ENCODE peak calls at places on chromosome 14, in ten cellular contexts. B is prostate gland, E is HCT116, C is A549, L is IMR-90, W is adrenal gland, K is right lobe of liver, Z is HepG2, J is ovary, H is thyroid gland. R is an unnamed sample.
A peak's percentile ranks its signal among the peaks of the same experiment; 100 is the strongest.

GRCh38 chr14:100401031-100401692 is 78.0 kb downstream of the SLC25A47 start:
- DNase-seq in K (no peak), E (no peak), J (no peak), H (no peak), W (no peak), B (no peak), L (no peak), C (no peak), Z (no peak), R (no peak)

GRCh38 chr14:31510222-31510621 is 22.4 kb upstream of the GPR33 start:
- DNase-seq in C (peak; percentile 33), K (no peak), E (peak; percentile 27), J (no peak), B (no peak), Z (peak; percentile 48), W (no peak), L (peak; percentile 10), H (no peak), R (no peak)

GRCh38 chr14:36402867-36403266 is 82.4 kb upstream of the MBIP start:
- DNase-seq in W (no peak), C (no peak), H (no peak), Z (no peak), L (no peak), K (no peak), E (no peak), J (no peak), B (no peak), R (no peak)

GRCh38 chr14:100376751-100377171 is 53.6 kb downstream of the SLC25A47 start:
- DNase-seq in W (no peak), K (no peak), L (peak; percentile 23), Z (peak; percentile 44), E (no peak), J (no peak), C (peak; percentile 82), H (no peak), B (no peak), R (no peak)

GRCh38 chr14:90602088-90602687 is 205.4 kb downstream of the CALM1 start:
- DNase-seq in L (no peak), Z (no peak), J (no peak), W (no peak), K (no peak), H (no peak), C (no peak), E (no peak), B (no peak), R (peak; percentile 29)

GRCh38 chr14:97580923-97581495 is 783.8 kb downstream of the VRK1 start:
- DNase-seq in K (no peak), H (no peak), E (no peak), C (no peak), L (no peak), W (no peak), Z (no peak), B (no peak), J (no peak), R (no peak)

GRCh38 chr14:85475113-85475512 is 54.8 kb upstream of the FLRT2 start:
- DNase-seq in K (no peak), E (no peak), L (no peak), C (no peak), W (no peak), H (no peak), J (no peak), Z (no peak), B (no peak), R (no peak)

GRCh38 chr14:55438066-55438683 is 2.2 kb downstream of the TBPL2 start:
- DNase-seq in W (no peak), K (no peak), J (no peak), B (no peak), E (peak; percentile 57), H (peak; percentile 55), Z (peak; percentile 55), L (peak; percentile 73), C (peak; percentile 59), R (no peak)

GRCh38 chr14:61527325-61528100 is 167.8 kb upstream of the HIF1A start:
- DNase-seq in E (no peak), L (peak; percentile 91), K (no peak), W (peak; percentile 56), J (peak; percentile 62), B (no peak), C (peak; percentile 50), H (no peak), Z (peak; percentile 30), R (no peak)

DNA sequence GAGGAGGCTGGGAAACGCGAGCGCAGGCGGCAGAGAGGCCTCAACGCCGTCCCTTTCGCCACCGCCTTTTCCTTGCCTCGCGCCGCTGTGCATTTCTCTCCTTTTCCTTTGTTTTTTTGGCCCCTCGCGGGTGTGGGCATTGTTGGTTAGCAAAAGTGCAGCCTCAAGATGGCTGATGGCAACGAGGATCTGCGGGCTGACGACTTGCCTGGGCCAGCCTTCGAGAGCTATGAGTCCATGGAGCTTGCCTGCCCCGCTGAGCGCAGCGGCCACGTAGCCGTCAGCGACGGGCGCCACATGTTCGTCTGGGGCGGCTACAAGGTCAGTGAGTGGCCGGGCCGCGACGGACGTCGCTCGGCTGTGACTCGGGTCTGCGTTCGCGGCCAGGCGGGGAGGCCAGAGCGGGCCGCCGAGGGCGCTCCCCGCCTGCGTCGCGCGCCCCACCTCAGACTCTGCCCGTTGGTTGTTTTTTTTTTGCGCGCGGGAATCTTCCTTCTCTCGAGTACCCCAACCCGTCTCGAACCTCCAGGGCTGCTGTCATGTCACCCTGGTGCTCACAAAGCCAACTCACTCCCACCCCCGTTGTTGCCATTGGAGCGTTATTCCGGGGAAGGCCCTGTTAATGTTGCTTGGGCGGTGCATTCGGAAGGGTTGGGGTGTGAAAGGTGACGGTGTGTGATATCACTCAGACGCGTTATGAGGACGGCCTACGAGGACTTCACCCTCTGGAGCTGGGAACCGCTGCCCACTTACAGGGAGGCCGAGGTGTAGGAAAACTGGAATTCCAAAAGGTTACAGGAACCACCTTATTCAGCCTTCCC is 558 bp downstream of the KLHDC2 start:
- DNase-seq in K (peak; percentile 90), B (peak; percentile 48), J (peak; percentile 66), Z (peak; percentile 70), W (peak; percentile 65), H (peak; percentile 64), C (peak; percentile 13), L (peak; percentile 66), E (peak; percentile 18), R (peak; percentile 71)
- TF ChIP-seq POLR2A in K (peak; percentile 52), B (peak; percentile 25), J (no peak), Z (peak; percentile 62), W (no peak), H (no peak), C (peak; percentile 8), L (no peak), E (no peak), R (peak; percentile 46)

GRCh38 chr14:57512221-57512620 is 18.6 kb upstream of the CCDC198 start:
- DNase-seq in J (no peak), L (no peak), E (no peak), C (no peak), H (no peak), B (no peak), W (no peak), Z (no peak), K (no peak), R (no peak)

GRCh38 chr14:57508756-57509155 is 15.1 kb upstream of the CCDC198 start:
- DNase-seq in H (no peak), W (no peak), B (no peak), L (no peak), J (no peak), C (no peak), E (no peak), K (no peak), Z (no peak), R (no peak)
- H3K9me3 ChIP-seq in H (no peaks in the 10 kb centered on the region), W (no peaks in the 10 kb centered on the region), B (no peaks in the 10 kb centered on the region), L (peaks cover 2% of the 10 kb centered on the region), J (no peaks in the 10 kb centered on the region), C (no peaks in the 10 kb centered on the region), E (no peaks in the 10 kb centered on the region), K (no peaks in the 10 kb centered on the region), Z (no peaks in the 10 kb centered on the region), R (no peaks in the 10 kb centered on the region)

DNA sequence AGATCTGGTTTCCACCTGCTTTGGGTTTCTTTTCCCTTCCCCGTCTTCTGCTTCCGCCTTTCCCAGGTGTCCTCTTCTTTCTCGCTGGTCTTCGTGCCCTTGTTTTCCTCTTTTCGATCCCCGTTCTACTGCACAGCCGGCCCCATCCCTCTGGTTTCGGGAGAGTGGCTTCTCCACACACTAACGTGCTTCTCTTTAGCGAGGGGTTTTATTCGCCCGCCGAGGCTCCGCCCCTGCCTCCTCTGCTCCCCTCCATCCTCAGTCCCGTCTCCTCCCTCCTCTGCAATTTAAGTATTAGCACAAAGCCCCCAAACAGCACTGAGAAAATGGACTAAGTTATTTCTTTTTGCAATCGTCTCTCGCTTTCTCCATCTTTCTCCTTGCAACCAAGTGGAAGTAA is at the start of gene SLC7A8:
- DNase-seq in J (peak; percentile 93), L (no peak), E (peak; percentile 7), H (peak; percentile 74), C (no peak), K (peak; percentile 64), B (peak; percentile 79), W (peak; percentile 64), Z (no peak), R (peak; percentile 82)
- TF ChIP-seq POLR2A in J (peak; percentile 96), L (no peak), E (peak; percentile 53), H (no peak), C (no peak), K (peak; percentile 53), B (peak; percentile 90), W (peak; percentile 26), Z (no peak), R (peak; percentile 63)

DNA sequence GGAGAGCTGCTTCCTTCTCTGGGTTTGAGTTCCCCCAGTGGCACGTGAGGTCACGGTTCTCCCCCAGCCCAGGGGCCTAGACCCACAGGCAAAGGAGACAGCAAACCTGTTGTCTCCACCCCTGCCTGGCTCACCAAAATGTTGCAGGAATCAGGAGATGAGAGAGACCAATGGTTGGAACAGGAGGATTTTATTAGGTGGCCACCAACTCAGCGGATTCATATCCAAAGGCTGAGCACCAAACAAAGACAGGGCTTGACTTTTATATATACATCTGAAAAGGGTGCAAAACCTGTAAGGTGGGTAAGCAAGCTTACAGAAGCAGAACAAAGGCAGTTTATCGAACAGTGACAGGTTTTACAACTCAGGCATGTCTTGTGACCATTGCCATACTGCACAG is 9.2 kb upstream of the ADAM21 start:
- DNase-seq in C (no peak), L (no peak), J (no peak), B (no peak), E (peak; percentile 10), Z (no peak), K (no peak), W (no peak), H (no peak), R (no peak)
- H3K9me3 ChIP-seq in C (peaks cover 46% of the 10 kb centered on the region), L (peaks cover 16% of the 10 kb centered on the region), J (no peaks in the 10 kb centered on the region), B (no peaks in the 10 kb centered on the region), E (peaks cover 16% of the 10 kb centered on the region), Z (peaks cover 37% of the 10 kb centered on the region), K (no peaks in the 10 kb centered on the region), W (no peaks in the 10 kb centered on the region), H (no peaks in the 10 kb centered on the region), R (peaks cover 12% of the 10 kb centered on the region)

GRCh38 chr14:24095196-24096068 is 1.3 kb downstream of the PCK2 start:
- DNase-seq in K (peak; percentile 97), E (no peak), B (no peak), J (peak; percentile 31), W (no peak), C (no peak), L (peak; percentile 44), Z (peak; percentile 100), H (peak; percentile 27), R (no peak)
- TF ChIP-seq POLR2A in K (peak; percentile 93), E (no peak), B (no peak), J (no peak), W (no peak), C (no peak), L (no peak), Z (no peak), H (no peak), R (peak; percentile 75)

DNA sequence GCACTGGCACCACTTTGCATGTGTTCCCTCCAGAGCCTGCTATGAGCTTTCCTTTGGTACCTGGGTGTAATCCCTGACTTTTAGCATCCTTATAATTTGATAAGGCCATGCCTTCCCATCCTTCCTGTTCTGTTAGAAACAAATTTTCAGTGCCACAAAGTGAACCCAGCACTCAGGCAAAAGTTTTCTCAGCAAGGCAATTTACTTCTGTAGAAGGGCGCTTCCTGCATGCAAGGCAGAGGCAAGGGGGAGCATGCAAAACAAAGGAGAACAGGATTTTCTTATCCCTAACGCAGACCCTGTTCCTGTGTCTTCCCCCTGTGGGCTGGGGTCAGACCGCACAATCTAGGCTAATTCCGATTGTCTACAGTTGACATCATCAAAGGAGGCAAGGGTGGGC is 108.7 kb downstream of the RIN3 start:
- DNase-seq in H (no peak), C (no peak), L (no peak), W (no peak), K (no peak), J (no peak), Z (no peak), E (no peak), B (no peak), R (no peak)
- H3K9me3 ChIP-seq in H (no peaks in the 10 kb centered on the region), C (peaks cover 33% of the 10 kb centered on the region), L (peaks cover 17% of the 10 kb centered on the region), W (no peaks in the 10 kb centered on the region), K (no peaks in the 10 kb centered on the region), J (no peaks in the 10 kb centered on the region), Z (peaks cover 16% of the 10 kb centered on the region), E (peaks cover 22% of the 10 kb centered on the region), B (no peaks in the 10 kb centered on the region), R (peaks cover 9% of the 10 kb centered on the region)